ENCODE peak calls at places on chromosomes 6 and 20, in six cellular contexts. S, G, A, F, I and C are unnamed samples.

GRCh38 chr6:165774903-165775608 is 112.0 kb upstream of the PDE10A start:
- DNase-seq in G (no peak), S (peak; percentile 31), A (peak; percentile 39), I (no peak), F (no peak), C (no peak)

GRCh38 chr20:63020681-63021080 is 13.9 kb upstream of the BHLHE23 start:
- DNase-seq in G (no peak), A (no peak), F (no peak), S (no peak), I (no peak), C (no peak)

GRCh38 chr6:44381739-44382138 is 5.8 kb upstream of the CDC5L start:
- DNase-seq in S (no peak), I (no peak), F (no peak), G (no peak), A (peak; percentile 37), C (no peak)

GRCh38 chr6:120141601-120142000 is 792.0 kb upstream of the MAN1A1 start:
- DNase-seq in S (no peak), F (no peak), A (no peak), I (no peak), G (no peak), C (no peak)

GRCh38 chr20:63945921-63946920 is 10.0 kb downstream of the UCKL1 start:
- DNase-seq in I (no peak), G (no peak), S (no peak), A (no peak), F (no peak), C (no peak)

GRCh38 chr6:128465368-128466343 is 54.7 kb downstream of the PTPRK start:
- DNase-seq in F (no peak), I (no peak), G (no peak), S (no peak), A (no peak), C (no peak)

GRCh38 chr6:134519456-134519855 is 201.5 kb upstream of the SGK1 start:
- DNase-seq in A (no peak), F (no peak), S (no peak), I (no peak), G (no peak), C (no peak)

GRCh38 chr6:97097068-97098047 is 172.8 kb downstream of the KLHL32 start:
- DNase-seq in A (no peak), I (peak; percentile 15), F (no peak), G (no peak), S (no peak), C (no peak)

GRCh38 chr20:15814903-15815302 is 758.3 kb downstream of the KIF16B start:
- DNase-seq in G (no peak), S (peak; percentile 25), I (peak; percentile 94), A (no peak), F (peak; percentile 57), C (peak; percentile 4)

GRCh38 chr6:46026307-46026706 is 10.6 kb upstream of the CLIC5 start:
- DNase-seq in A (no peak), S (no peak), G (no peak), I (no peak), F (no peak), C (no peak)

GRCh38 chr20:16369441-16369840 is 203.8 kb downstream of the KIF16B start:
- DNase-seq in F (no peak), A (no peak), S (no peak), G (no peak), I (no peak), C (no peak)

GRCh38 chr20:45408646-45409213 is 641 bp downstream of the DBNDD2 start:
- DNase-seq in I (no peak), G (no peak), S (no peak), F (no peak), A (no peak), C (no peak)

GRCh38 chr20:32823737-32824588 is 4.2 kb downstream of the MAPRE1 start:
- DNase-seq in F (no peak), A (peak; percentile 78), I (no peak), S (peak; percentile 41), G (no peak), C (no peak)

GRCh38 chr6:43412541-43412940 is 14.8 kb upstream of the ABCC10 start:
- DNase-seq in G (no peak), S (no peak), I (no peak), F (no peak), A (no peak), C (no peak)

DNA sequence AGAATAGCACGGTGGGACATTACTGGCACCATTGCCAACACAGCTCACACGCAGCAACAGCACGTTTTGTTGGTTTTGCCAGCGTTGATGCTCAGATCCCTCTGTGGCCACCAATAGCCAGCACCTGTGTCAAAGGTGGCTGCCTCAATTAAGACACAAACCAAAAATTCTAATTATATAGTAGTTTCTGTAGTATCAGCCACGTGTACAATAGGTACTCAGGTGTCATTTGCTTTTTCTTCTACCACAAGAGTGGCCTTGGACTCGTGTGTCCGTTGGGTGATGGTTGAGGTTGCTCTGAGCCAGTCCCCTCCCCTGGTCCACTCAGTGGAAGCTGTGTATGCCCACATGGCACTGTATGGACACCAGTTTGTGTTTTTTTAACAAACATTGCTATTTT is 105.1 kb downstream of the CARMIL1 start:
- DNase-seq in F (no peak), A (no peak), I (no peak), S (no peak), G (no peak), C (no peak)
- H3K79me2 ChIP-seq in F (peaks cover 87% of the 10 kb centered on the region), A (no peaks in the 10 kb centered on the region), I (peaks cover 5% of the 10 kb centered on the region), S (no peaks in the 10 kb centered on the region), G (peaks cover 15% of the 10 kb centered on the region), C (peaks cover 100% of the 10 kb centered on the region)

GRCh38 chr6:150456466-150456865 is 87.7 kb downstream of the IYD start:
- DNase-seq in G (no peak), I (no peak), S (no peak), F (no peak), A (no peak), C (peak; percentile 32)

GRCh38 chr6:150450918-150451317 is 82.1 kb downstream of the IYD start:
- DNase-seq in G (no peak), A (no peak), F (no peak), S (no peak), I (no peak), C (no peak)

GRCh38 chr6:150451767-150452641 is 83.2 kb downstream of the IYD start:
- DNase-seq in I (no peak), G (no peak), F (no peak), S (no peak), A (no peak), C (no peak)

GRCh38 chr6:150453357-150453756 is 84.5 kb downstream of the IYD start:
- DNase-seq in G (no peak), F (no peak), A (no peak), S (no peak), I (no peak), C (no peak)

GRCh38 chr6:150452642-150453243 is 83.9 kb downstream of the IYD start:
- DNase-seq in S (peak; percentile 63), I (no peak), G (no peak), F (no peak), A (no peak), C (no peak)
- H3K27ac ChIP-seq in S (no peak overlapping the region), I (no peak overlapping the region), G (no peak overlapping the region), F (no peak overlapping the region), A (no peak overlapping the region), C (no peak overlapping the region)

GRCh38 chr6:33808781-33809180 is 5.0 kb upstream of the MLN start:
- DNase-seq in I (no peak), S (no peak), F (no peak), A (no peak), G (no peak), C (no peak)
- H3K27me3 ChIP-seq in I (peaks cover 60% of the 10 kb centered on the region), S (peaks cover 42% of the 10 kb centered on the region), F (peaks cover 4% of the 10 kb centered on the region), A (peaks cover 8% of the 10 kb centered on the region), G (peaks cover 86% of the 10 kb centered on the region), C (peaks cover 20% of the 10 kb centered on the region)

DNA sequence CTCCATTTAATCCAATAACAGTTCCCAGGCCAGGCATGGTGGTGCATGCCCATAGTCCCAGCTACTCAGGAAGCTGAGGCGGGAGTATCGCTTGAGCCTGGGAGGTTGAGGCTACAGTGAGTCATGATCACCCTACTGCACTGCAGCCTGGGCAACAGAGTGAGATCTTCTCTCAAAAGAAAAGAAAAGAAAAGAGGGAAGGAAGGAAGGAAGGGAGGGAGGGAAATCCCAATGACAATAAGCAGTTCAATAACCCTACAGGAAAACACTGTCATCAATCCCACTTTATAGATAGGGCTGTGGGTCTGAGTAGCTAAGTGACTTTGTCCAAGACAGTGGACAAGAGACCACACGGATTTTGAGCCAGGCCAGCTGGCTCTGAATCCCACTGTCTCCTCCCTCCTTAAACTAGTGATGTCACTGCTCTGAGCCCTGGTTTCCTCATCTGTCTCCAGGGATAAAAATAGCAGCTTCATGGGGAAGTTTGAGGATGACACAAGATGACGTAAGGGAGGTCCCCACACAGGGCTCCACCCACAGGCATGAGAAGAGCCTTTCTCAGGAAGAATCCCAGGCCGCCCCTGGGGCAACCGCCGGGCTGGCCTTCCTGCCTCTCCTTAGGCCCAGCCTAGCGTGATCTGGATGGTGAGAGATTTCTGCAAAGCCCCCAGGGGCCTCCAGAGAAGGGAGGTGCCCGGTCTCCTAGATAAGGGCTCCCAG is 7.2 kb upstream of the TRIB3 start:
- DNase-seq in I (peak; percentile 48), G (peak; percentile 60), A (peak; percentile 87), F (peak; percentile 79), S (peak; percentile 61), C (peak; percentile 84)
- H3K79me2 ChIP-seq in I (no peaks in the 10 kb centered on the region), G (peaks cover 10% of the 10 kb centered on the region), A (no peaks in the 10 kb centered on the region), F (no peaks in the 10 kb centered on the region), S (no peaks in the 10 kb centered on the region), C (no peaks in the 10 kb centered on the region)

DNA sequence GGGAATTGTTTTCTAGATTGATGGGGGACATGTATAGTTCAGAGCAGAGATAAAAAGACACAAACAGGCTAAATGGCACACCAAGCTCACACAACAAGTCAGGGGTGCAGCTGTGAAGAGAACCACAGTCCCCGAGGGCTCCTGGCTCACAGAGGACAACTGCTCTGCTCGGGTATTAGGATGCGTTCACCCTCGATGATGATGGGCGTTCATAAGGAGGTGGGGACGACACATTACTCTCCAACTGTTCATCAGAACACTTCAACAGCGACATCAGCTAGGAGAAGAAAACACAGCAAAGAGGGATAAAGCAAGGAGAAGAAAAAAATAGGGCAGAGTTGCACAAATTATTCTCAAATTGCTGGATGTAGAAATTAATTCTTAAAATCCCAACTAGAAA is 174.8 kb upstream of the RREB1 start:
- DNase-seq in G (no peak), S (no peak), I (no peak), F (no peak), A (no peak), C (no peak)
- H3K27ac ChIP-seq in G (no peak overlapping the region), S (no peak overlapping the region), I (no peak overlapping the region), F (no peak overlapping the region), A (no peak overlapping the region), C (no peak overlapping the region)

DNA sequence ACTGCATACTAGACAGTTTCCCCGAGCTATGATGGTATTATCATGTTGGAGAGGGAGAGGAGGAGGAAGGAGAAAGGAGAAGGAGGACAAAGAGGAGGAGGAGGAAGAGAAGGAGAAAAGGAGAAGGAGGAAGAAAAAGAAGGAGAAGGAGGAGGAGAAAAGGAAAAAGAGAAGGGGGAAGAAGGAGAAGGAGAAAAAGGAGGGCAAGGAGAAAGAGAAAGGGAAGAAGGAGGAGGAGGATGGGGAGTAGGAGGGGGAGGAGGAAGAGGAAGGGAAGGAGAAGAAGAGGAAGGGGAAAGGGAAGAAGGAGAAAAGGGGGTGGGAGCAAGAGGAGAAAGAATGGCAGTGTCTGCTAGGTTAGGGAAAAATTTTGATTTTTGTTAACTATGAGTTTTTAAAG is 35.1 kb upstream of the PRELID3B start:
- DNase-seq in I (no peak), S (no peak), A (no peak), F (no peak), G (no peak), C (no peak)
- H3K27me3 ChIP-seq in I (peaks cover 24% of the 10 kb centered on the region), S (no peaks in the 10 kb centered on the region), A (peaks cover 2% of the 10 kb centered on the region), F (peaks cover 9% of the 10 kb centered on the region), G (no peaks in the 10 kb centered on the region), C (peaks cover 38% of the 10 kb centered on the region)

GRCh38 chr6:117494694-117495318 is 12.3 kb downstream of the DCBLD1 start:
- DNase-seq in S (no peak), F (peak; percentile 39), I (no peak), A (no peak), G (no peak), C (no peak)
- H3K79me2 ChIP-seq in S (peaks cover 79% of the 10 kb centered on the region), F (peaks cover 89% of the 10 kb centered on the region), I (peaks cover 93% of the 10 kb centered on the region), A (peaks cover 99% of the 10 kb centered on the region), G (peaks cover 9% of the 10 kb centered on the region), C (peaks cover 92% of the 10 kb centered on the region)